ENCODE peak calls at places on chromosomes 2 and 18, in seven cellular contexts. V is Karpas-422, E is mammary epithelial cell, D is testis, Z is left ventricle myocardium inferior, K is K562, Q is esophagus squamous epithelium. B is an unnamed sample.
A peak's percentile ranks its signal among the peaks of the same experiment; 100 is the strongest.

GRCh38 chr2:128262315-128263253 is 56.1 kb downstream of the HS6ST1 start:
- DNase-seq in V (no peak), E (no peak), D (peak; percentile 12), Z (no peak), K (no peak), Q (no peak), B (peak; percentile 35)

GRCh38 chr2:208072250-208072892 is 47.0 kb upstream of the PLEKHM3 start:
- DNase-seq in V (peak; percentile 80), E (peak; percentile 43), D (peak; percentile 83), Z (peak; percentile 28), K (peak; percentile 62), Q (no peak), B (peak; percentile 65)

GRCh38 chr2:241412144-241412543 is 56.1 kb downstream of the FARP2 start:
- DNase-seq in V (peak; percentile 84), E (no peak), D (peak; percentile 51), Z (no peak), K (peak; percentile 23), Q (no peak), B (peak; percentile 29)

GRCh38 chr2:164621761-164622105 is 451 bp upstream of the GRB14 start:
- DNase-seq in V (no peak), E (peak; percentile 5), D (no peak), Z (no peak), K (no peak), Q (no peak), B (no peak)

GRCh38 chr2:144671695-144672094 is 151.8 kb upstream of the ZEB2 start:
- DNase-seq in V (peak; percentile 85), E (no peak), D (no peak), Z (no peak), K (no peak), Q (no peak), B (peak; percentile 15)

GRCh38 chr2:160351978-160352377 is 141.6 kb downstream of the RBMS1 start:
- DNase-seq in V (no peak), E (peak; percentile 80), D (no peak), Z (no peak), K (no peak), Q (no peak), B (no peak)

GRCh38 chr2:51673628-51674027 is 641.7 kb upstream of the NRXN1 start:
- DNase-seq in V (no peak), E (no peak), D (no peak), Z (no peak), K (no peak), Q (no peak), B (no peak)

GRCh38 chr18:70132999-70133398 is 72.5 kb downstream of the RTTN start:
- DNase-seq in V (no peak), E (peak; percentile 59), D (no peak), Z (no peak), K (no peak), Q (no peak), B (no peak)

GRCh38 chr2:208256192-208256782 is 1.4 kb upstream of the IDH1 start:
- DNase-seq in V (no peak), E (no peak), D (no peak), Z (no peak), K (no peak), Q (no peak), B (no peak)

GRCh38 chr2:64858541-64859031 is 130.6 kb upstream of the SLC1A4 start:
- DNase-seq in V (peak; percentile 78), E (no peak), D (no peak), Z (no peak), K (no peak), Q (no peak), B (no peak)

GRCh38 chr2:128228894-128229293 is 89.8 kb downstream of the HS6ST1 start:
- DNase-seq in V (no peak), E (peak; percentile 11), D (no peak), Z (no peak), K (no peak), Q (no peak), B (no peak)

GRCh38 chr2:141611981-141612380 is 518.8 kb downstream of the LRP1B start:
- DNase-seq in V (no peak), E (peak; percentile 33), D (no peak), Z (no peak), K (no peak), Q (no peak), B (no peak)

GRCh38 chr18:79862562-79862961 is 64.8 kb downstream of the KCNG2 start:
- DNase-seq in V (no peak), E (no peak), D (peak; percentile 11), Z (no peak), K (no peak), Q (no peak), B (no peak)

GRCh38 chr18:58202406-58202730 is 158.3 kb downstream of the NEDD4L start:
- DNase-seq in V (no peak), E (peak; percentile 74), D (no peak), Z (no peak), K (peak; percentile 23), Q (no peak), B (no peak)

GRCh38 chr2:182852090-182852489 is 14.3 kb downstream of the FRZB start:
- DNase-seq in V (no peak), E (no peak), D (no peak), Z (no peak), K (peak; percentile 40), Q (no peak), B (no peak)

GRCh38 chr18:79479761-79480161 is 84.0 kb downstream of the NFATC1 start:
- DNase-seq in V (no peak), E (no peak), D (no peak), Z (peak; percentile 6), K (no peak), Q (no peak), B (no peak)

GRCh38 chr2:189393440-189394111 is 47.7 kb upstream of the WDR75 start:
- DNase-seq in V (no peak), E (peak; percentile 95), D (no peak), Z (no peak), K (no peak), Q (no peak), B (no peak)

GRCh38 chr18:3498705-3499451 is 48.9 kb downstream of the TGIF1 start:
- DNase-seq in V (no peak), E (no peak), D (peak; percentile 55), Z (peak; percentile 22), K (no peak), Q (no peak), B (no peak)

GRCh38 chr2:63627866-63628265 is 39.1 kb downstream of the MDH1 start:
- DNase-seq in V (no peak), E (no peak), D (no peak), Z (no peak), K (no peak), Q (no peak), B (no peak)

GRCh38 chr18:71249791-71250190 is 960.9 kb downstream of the SOCS6 start:
- DNase-seq in V (no peak), E (no peak), D (no peak), Z (no peak), K (no peak), Q (no peak), B (no peak)
- H3K9me3 ChIP-seq in V (peaks cover 32% of the 10 kb centered on the region), E (peaks cover 12% of the 10 kb centered on the region), D (no peaks in the 10 kb centered on the region), Z (no peaks in the 10 kb centered on the region), K (no peaks in the 10 kb centered on the region), Q (peaks cover 3% of the 10 kb centered on the region), B (no peaks in the 10 kb centered on the region)

DNA sequence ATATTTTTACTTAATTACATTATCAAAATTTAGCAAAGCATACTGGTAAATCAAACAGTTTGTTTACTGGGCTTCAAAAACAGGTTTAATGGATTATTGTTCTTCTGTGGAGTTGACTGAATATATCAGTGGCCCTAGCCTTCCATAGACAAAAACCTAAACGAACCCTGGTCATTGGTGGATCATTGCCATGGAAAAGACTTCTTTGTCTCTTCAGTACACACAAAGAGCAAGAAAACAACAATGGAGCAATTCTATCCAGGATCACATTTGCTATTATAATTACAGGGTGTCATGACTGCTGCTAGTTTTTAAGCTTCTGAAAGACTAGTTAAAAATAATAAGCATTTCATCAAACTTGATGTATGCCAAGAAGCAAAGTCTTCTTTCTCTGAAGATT is 1228.8 kb upstream of the DDX18 start:
- DNase-seq in V (no peak), E (no peak), D (no peak), Z (no peak), K (no peak), Q (no peak), B (no peak)
- H3K9me3 ChIP-seq in V (no peaks in the 10 kb centered on the region), E (peaks cover 13% of the 10 kb centered on the region), D (no peaks in the 10 kb centered on the region), Z (peaks cover 26% of the 10 kb centered on the region), K (no peaks in the 10 kb centered on the region), Q (no peaks in the 10 kb centered on the region), B (no peaks in the 10 kb centered on the region)

GRCh38 chr2:120150040-120150482 is 73.1 kb downstream of the TMEM185B start:
- DNase-seq in V (no peak), E (no peak), D (no peak), Z (no peak), K (no peak), Q (no peak), B (no peak)

GRCh38 chr2:120148669-120149068 is 74.5 kb downstream of the TMEM185B start:
- DNase-seq in V (no peak), E (no peak), D (no peak), Z (no peak), K (no peak), Q (no peak), B (no peak)

GRCh38 chr2:120149406-120149805 is 73.8 kb downstream of the TMEM185B start:
- DNase-seq in V (no peak), E (no peak), D (no peak), Z (no peak), K (no peak), Q (no peak), B (no peak)

GRCh38 chr2:120142528-120143261 is 80.5 kb downstream of the TMEM185B start:
- DNase-seq in V (no peak), E (no peak), D (no peak), Z (no peak), K (no peak), Q (no peak), B (no peak)

DNA sequence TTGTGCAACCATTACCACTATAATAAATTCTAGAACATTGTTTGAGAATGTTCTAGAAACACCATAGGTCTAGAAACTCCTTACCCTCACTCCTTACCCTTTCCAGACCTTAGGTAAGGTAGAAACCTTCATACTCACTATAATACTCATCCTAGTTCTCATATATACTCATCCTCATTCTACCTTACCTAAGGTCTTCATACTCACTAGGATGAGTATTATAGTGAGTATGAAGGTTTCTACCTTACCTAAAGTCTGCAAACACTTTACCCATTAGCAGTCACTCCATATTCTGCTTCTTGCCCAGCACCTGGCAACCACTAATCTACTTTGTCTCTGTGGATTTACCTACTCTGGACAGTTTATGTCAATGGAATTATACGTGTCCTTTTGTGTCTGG is 75.0 kb downstream of the TMEM185B start:
- DNase-seq in V (no peak), E (no peak), D (no peak), Z (no peak), K (no peak), Q (no peak), B (no peak)
- H3K9me3 ChIP-seq in V (peaks cover 9% of the 10 kb centered on the region), E (no peaks in the 10 kb centered on the region), D (no peaks in the 10 kb centered on the region), Z (peaks cover 41% of the 10 kb centered on the region), K (no peaks in the 10 kb centered on the region), Q (peaks cover 4% of the 10 kb centered on the region), B (no peaks in the 10 kb centered on the region)

GRCh38 chr18:8479826-8480225 is 129.4 kb upstream of the RAB12 start:
- DNase-seq in V (no peak), E (no peak), D (no peak), Z (no peak), K (no peak), Q (no peak), B (no peak)

GRCh38 chr18:8480506-8481328 is 128.5 kb upstream of the RAB12 start:
- DNase-seq in V (peak; percentile 71), E (peak; percentile 27), D (peak; percentile 67), Z (peak; percentile 20), K (peak; percentile 30), Q (no peak), B (peak; percentile 30)

GRCh38 chr18:8477615-8478014 is 131.6 kb upstream of the RAB12 start:
- DNase-seq in V (no peak), E (no peak), D (no peak), Z (no peak), K (no peak), Q (no peak), B (no peak)

GRCh38 chr18:8478166-8478967 is 130.9 kb upstream of the RAB12 start:
- DNase-seq in V (peak; percentile 90), E (peak; percentile 29), D (peak; percentile 78), Z (peak; percentile 44), K (peak; percentile 85), Q (no peak), B (peak; percentile 54)

GRCh38 chr18:8478968-8479370 is 130.3 kb upstream of the RAB12 start:
- DNase-seq in V (no peak), E (no peak), D (no peak), Z (no peak), K (no peak), Q (no peak), B (no peak)
- H3K9me3 ChIP-seq in V (no peaks in the 10 kb centered on the region), E (no peaks in the 10 kb centered on the region), D (no peaks in the 10 kb centered on the region), Z (no peaks in the 10 kb centered on the region), K (no peaks in the 10 kb centered on the region), Q (no peaks in the 10 kb centered on the region), B (no peaks in the 10 kb centered on the region)

B was measured in adrenal gland.